ENCODE peak calls at places on chromosome 15, in seven cellular contexts. K is K562, E is PC-9, P is IMR-90, I is GM12864, Z is HCT116, Q is astrocyte. H is an unnamed sample.

GRCh38 chr15:66072616-66073361 is 180.8 kb downstream of the MEGF11 start:
- DNase-seq in K (no peak), E (no peak), P (no peak), I (no peak), Z (no peak), Q (peak), H (no peak)

GRCh38 chr15:99441427-99441766 is 124.4 kb upstream of the MEF2A start:
- DNase-seq in K (no peak), E (no peak), P (no peak), I (no peak), Z (no peak), Q (no peak), H (no peak)

GRCh38 chr15:94745371-94745770 is 514.0 kb downstream of the MCTP2 start:
- DNase-seq in K (no peak), E (no peak), P (no peak), I (no peak), Z (no peak), Q (peak), H (no peak)

GRCh38 chr15:79089331-79089889 is 1.2 kb downstream of the RASGRF1 start:
- DNase-seq in K (no peak), E (no peak), P (no peak), I (no peak), Z (no peak), Q (no peak), H (no peak)

GRCh38 chr15:41805711-41806110 is 22.2 kb upstream of the JMJD7 start:
- DNase-seq in K (no peak), E (no peak), P (no peak), I (no peak), Z (no peak), Q (no peak), H (no peak)

GRCh38 chr15:43266834-43267233 is at the start of gene TGM5:
- DNase-seq in K (no peak), E (peak), P (no peak), I (no peak), Z (no peak), Q (no peak), H (no peak)

GRCh38 chr15:81032818-81033217 is 32.1 kb downstream of the TLNRD1 start:
- DNase-seq in K (no peak), E (no peak), P (no peak), I (no peak), Z (no peak), Q (no peak), H (no peak)

GRCh38 chr15:91525746-91526145 is 327.8 kb upstream of the SLCO3A1 start:
- DNase-seq in K (no peak), E (no peak), P (no peak), I (no peak), Z (no peak), Q (no peak), H (no peak)

GRCh38 chr15:73467758-73468157 is 24.8 kb downstream of the REC114 start:
- DNase-seq in K (no peak), E (no peak), P (no peak), I (no peak), Z (no peak), Q (no peak), H (no peak)

GRCh38 chr15:40731034-40731433 is 24.0 kb downstream of the RMDN3 start:
- DNase-seq in K (no peak), E (no peak), P (no peak), I (no peak), Z (no peak), Q (no peak), H (no peak)

GRCh38 chr15:78323693-78324092 is 16.5 kb upstream of the CRABP1 start:
- DNase-seq in K (no peak), E (no peak), P (no peak), I (no peak), Z (no peak), Q (no peak), H (no peak)

GRCh38 chr15:51969728-51970127 is 1.9 kb downstream of the LEO1 start:
- DNase-seq in K (no peak), E (peak), P (peak), I (no peak), Z (no peak), Q (peak), H (no peak)

GRCh38 chr15:66387176-66388056 is 704 bp downstream of the MAP2K1 start:
- DNase-seq in K (peak), E (peak), P (peak), I (no peak), Z (no peak), Q (peak), H (peak)

DNA sequence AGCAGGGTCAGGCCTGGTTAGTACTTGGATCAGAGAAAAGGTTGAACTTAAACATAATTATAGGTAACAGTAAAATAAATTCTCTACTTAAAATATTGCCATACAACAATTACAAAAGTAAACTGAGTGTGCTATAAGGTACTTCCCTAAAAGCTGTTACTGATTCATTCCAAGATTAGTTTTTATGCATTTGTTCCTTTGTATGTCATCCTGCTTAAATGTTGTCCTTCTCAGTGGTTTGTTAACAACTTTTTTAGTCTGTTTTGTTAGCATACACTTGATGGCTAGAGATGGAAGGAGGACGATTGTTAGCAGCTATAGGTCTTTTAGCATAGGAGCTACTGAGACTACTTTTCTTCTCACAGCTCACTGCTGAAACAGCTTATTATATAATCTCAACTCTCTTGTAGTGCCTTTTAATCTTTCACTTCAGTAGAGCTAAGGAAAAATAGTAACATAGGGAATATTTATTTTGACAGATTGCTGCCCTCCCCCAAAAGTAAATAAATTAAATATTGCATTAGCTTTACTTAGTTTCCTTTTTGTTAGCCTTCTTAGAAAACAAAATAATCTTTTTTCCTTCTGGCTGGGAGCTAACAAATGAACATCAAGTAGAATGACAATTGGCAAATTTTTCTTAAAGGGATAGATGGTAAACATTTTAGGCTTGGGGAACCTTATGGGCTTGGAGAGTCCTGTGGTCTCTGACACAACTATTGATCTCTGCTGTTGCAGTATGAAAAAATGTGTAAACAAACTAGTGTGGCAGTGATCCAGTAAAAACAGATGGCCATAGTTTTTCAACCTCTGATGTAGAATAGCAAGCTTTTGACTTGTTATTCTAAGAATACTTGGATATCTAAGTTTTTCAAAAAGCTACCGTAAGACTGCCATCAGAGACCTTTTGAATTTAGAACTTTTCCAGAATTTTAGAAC is 39.5 kb downstream of the USP8 start:
- DNase-seq in K (no peak), E (no peak), P (peak), I (no peak), Z (no peak), Q (peak), H (peak)
- H3K4me3 ChIP-seq in K (no peak), E (no peak), P (no peak), I (no peak), Z (no peak), Q (no peak), H (no peak)

DNA sequence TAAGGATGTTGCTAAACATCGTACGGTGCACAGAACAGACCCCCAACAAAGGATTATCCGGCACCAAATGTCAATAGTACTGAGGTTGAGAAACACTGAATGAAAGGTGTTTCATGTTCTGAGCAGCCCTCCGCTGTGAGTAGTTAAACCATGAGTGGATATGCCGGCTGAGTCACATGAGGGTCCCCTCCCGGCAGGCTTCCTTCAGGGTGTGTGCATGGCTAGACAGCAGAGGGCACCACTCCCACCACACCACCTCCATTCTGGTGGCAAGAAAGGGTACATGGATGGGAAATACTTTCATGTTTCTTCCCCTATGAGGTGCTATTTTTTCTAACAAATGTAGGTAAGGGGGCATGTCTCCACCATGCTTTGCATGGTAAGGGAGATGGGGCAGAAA is 128.3 kb upstream of the SEMA6D start:
- DNase-seq in K (no peak), E (no peak), P (no peak), I (no peak), Z (no peak), Q (no peak), H (no peak)
- TF ChIP-seq CTCF in K (no peak), E (no peak), P (peak), I (no peak), Z (no peak), Q (no peak), H (no peak)

GRCh38 chr15:90015749-90016148 is 14.6 kb downstream of the ZNF710 start:
- DNase-seq in K (no peak), E (no peak), P (no peak), I (no peak), Z (no peak), Q (no peak), H (no peak)

GRCh38 chr15:90011705-90012104 is 10.6 kb downstream of the ZNF710 start:
- DNase-seq in K (no peak), E (no peak), P (no peak), I (no peak), Z (no peak), Q (no peak), H (no peak)

GRCh38 chr15:90016721-90017120 is 15.6 kb downstream of the ZNF710 start:
- DNase-seq in K (no peak), E (no peak), P (no peak), I (no peak), Z (no peak), Q (no peak), H (no peak)

GRCh38 chr15:90009301-90010063 is 8.4 kb downstream of the ZNF710 start:
- DNase-seq in K (no peak), E (no peak), P (no peak), I (no peak), Z (no peak), Q (no peak), H (no peak)

GRCh38 chr15:90013503-90013937 is 12.4 kb downstream of the ZNF710 start:
- DNase-seq in K (no peak), E (no peak), P (no peak), I (no peak), Z (no peak), Q (no peak), H (no peak)
- H3K4me3 ChIP-seq in K (no peak), E (no peak), P (no peak), I (no peak), Z (no peak), Q (no peak), H (no peak)

GRCh38 chr15:63166219-63166618 is 8.9 kb upstream of the RPS27L start:
- DNase-seq in K (no peak), E (no peak), P (no peak), I (no peak), Z (no peak), Q (no peak), H (no peak)
- TF ChIP-seq CTCF in K (peak), E (no peak), P (peak), I (no peak), Z (no peak), Q (no peak), H (peak)

GRCh38 chr15:38622908-38623307 is 58.3 kb upstream of the RASGRP1 start:
- DNase-seq in K (no peak), E (no peak), P (no peak), I (no peak), Z (no peak), Q (no peak), H (no peak)

GRCh38 chr15:38620108-38620507 is 55.5 kb upstream of the RASGRP1 start:
- DNase-seq in K (no peak), E (no peak), P (no peak), I (no peak), Z (no peak), Q (no peak), H (no peak)

GRCh38 chr15:38620851-38621594 is 56.4 kb upstream of the RASGRP1 start:
- DNase-seq in K (no peak), E (no peak), P (no peak), I (no peak), Z (no peak), Q (no peak), H (no peak)

GRCh38 chr15:38623744-38624143 is 59.1 kb upstream of the RASGRP1 start:
- DNase-seq in K (no peak), E (no peak), P (no peak), I (no peak), Z (no peak), Q (no peak), H (peak)

GRCh38 chr15:38622317-38622716 is 57.7 kb upstream of the RASGRP1 start:
- DNase-seq in K (no peak), E (no peak), P (no peak), I (no peak), Z (no peak), Q (no peak), H (no peak)
- H3K4me3 ChIP-seq in K (no peak), E (no peak), P (no peak), I (no peak), Z (no peak), Q (no peak), H (no peak)

H was measured in GM06990.